ENCODE peak calls at places on chromosome 11, in five cellular contexts. Z, F, P, Q and T are unnamed samples.

GRCh38 chr11:94193288-94193687 is 64.6 kb downstream of the PANX1 start:
- DNase-seq in Z (no peak), F (peak), P (no peak), Q (no peak), T (no peak)

GRCh38 chr11:87767615-87768014 is 407.6 kb downstream of the RAB38 start:
- DNase-seq in Z (no peak), F (no peak), P (no peak), Q (no peak), T (no peak)

GRCh38 chr11:70780246-70780535 is 381.9 kb downstream of the CTTN start:
- DNase-seq in Z (no peak), F (no peak), P (no peak), Q (no peak), T (no peak)

GRCh38 chr11:71582309-71582895 is at the start of gene KRTAP5-11:
- DNase-seq in Z (no peak), F (no peak), P (no peak), Q (no peak), T (no peak)

GRCh38 chr11:95283653-95284052 is 52.7 kb upstream of the SESN3 start:
- DNase-seq in Z (peak), F (no peak), P (no peak), Q (no peak), T (no peak)

GRCh38 chr11:61961570-61962212 is 5.7 kb downstream of the FTH1 start:
- DNase-seq in Z (no peak), F (no peak), P (peak), Q (no peak), T (no peak)

GRCh38 chr11:117823941-117824420 is 563 bp downstream of the FXYD2 start:
- DNase-seq in Z (no peak), F (peak), P (peak), Q (no peak), T (peak)

GRCh38 chr11:35045219-35045819 is 93.7 kb upstream of the CD44 start:
- DNase-seq in Z (no peak), F (no peak), P (no peak), Q (peak), T (no peak)

GRCh38 chr11:77075425-77075905 is 8.7 kb downstream of the CAPN5 start:
- DNase-seq in Z (no peak), F (no peak), P (no peak), Q (no peak), T (no peak)

GRCh38 chr11:19725379-19726079 is 12.9 kb downstream of the NAV2 start:
- DNase-seq in Z (no peak), F (no peak), P (peak), Q (no peak), T (no peak)

GRCh38 chr11:12088047-12088481 is 22.3 kb upstream of the MICAL2 start:
- DNase-seq in Z (no peak), F (peak), P (no peak), Q (no peak), T (no peak)

GRCh38 chr11:10878408-10879214 is 20.8 kb upstream of the ZBED5 start:
- DNase-seq in Z (no peak), F (peak), P (no peak), Q (no peak), T (no peak)

GRCh38 chr11:20754957-20755356 is 85.6 kb downstream of the NELL1 start:
- DNase-seq in Z (no peak), F (no peak), P (no peak), Q (no peak), T (no peak)

GRCh38 chr11:85893378-85893777 is 38.2 kb downstream of the CCDC83 start:
- DNase-seq in Z (no peak), F (no peak), P (no peak), Q (no peak), T (no peak)

GRCh38 chr11:132054822-132055221 is 684.4 kb downstream of the NTM start:
- DNase-seq in Z (peak), F (no peak), P (no peak), Q (no peak), T (no peak)

GRCh38 chr11:47007579-47007978 is 71.0 kb downstream of the CSTPP1 start:
- DNase-seq in Z (no peak), F (no peak), P (no peak), Q (no peak), T (no peak)

GRCh38 chr11:15170698-15171097 is 56.0 kb downstream of the INSC start:
- DNase-seq in Z (no peak), F (no peak), P (no peak), Q (no peak), T (no peak)

DNA sequence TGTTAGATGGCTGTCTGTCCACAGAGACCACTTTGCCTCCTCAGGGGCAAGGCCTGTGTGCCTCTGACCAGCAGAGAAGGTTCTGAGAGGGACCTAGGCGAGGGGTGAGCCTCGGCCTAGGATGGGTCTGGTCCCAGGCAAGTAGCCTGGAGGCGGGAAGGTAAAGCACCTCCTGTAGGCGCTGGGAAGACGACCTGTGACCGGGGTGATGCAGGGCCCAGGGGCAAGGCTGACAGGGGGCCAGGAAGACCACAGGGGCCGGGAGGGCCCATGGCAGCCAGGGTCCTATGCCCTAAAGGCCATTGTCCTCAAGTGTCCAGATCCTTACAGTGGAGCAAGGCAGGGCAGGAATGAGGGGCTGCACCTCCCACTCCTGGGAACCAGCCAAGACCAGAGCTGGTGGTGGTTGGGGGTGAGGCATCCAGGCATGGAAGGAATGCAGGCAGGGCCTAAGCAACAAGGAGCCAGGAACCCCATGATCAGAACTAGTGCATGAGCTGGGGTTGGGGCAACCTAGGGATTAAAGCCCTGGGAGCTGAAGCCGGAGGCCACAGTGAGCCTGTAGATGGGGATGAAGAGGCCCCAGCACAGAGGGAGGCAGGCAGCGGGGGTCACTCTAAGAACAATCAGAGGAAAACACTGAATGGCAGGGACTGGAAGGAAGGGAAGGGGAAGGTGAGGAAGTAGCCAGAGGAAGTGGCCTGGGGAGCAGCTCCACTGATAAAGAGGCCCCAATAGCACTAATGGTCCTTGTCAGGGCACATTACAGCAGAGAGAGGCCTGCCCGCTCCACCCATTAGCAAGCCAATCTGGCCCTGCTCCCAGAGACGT is 32.9 kb upstream of the KLHL35 start:
- DNase-seq in Z (no peak), F (peak), P (peak), Q (no peak), T (no peak)
- TF ChIP-seq CTCF in Z (no peak), F (no peak), P (no peak), Q (no peak), T (no peak)

GRCh38 chr11:127931811-127932210 is 655.5 kb downstream of the ETS1 start:
- DNase-seq in Z (no peak), F (no peak), P (no peak), Q (no peak), T (no peak)
- TF ChIP-seq CTCF in Z (no peak), F (no peak), P (no peak), Q (no peak), T (no peak)

GRCh38 chr11:73800407-73800806 is 12.7 kb downstream of the MRPL48 start:
- DNase-seq in Z (no peak), F (no peak), P (no peak), Q (no peak), T (no peak)
- TF ChIP-seq CTCF in Z (no peak), F (no peak), P (no peak), Q (no peak), T (no peak)

DNA sequence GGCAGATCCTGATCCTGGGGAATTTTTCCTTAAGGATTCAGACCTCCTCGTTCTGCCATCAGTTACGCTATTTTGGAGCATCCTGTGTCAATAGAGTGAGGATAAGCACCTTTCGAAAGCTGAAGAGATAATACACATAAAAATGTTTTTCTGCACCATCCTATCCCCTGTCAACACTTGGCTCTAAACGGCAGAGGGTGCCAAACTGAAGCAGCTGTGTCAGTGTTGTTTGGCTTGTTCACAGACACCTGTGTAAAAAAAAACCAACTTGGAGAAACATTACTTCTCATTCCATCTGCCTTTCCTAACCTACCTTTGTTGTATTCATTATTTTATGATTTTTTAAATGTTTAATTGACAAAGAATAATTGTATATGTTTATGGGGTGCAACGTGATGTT is 417.0 kb upstream of the DDI1 start:
- DNase-seq in Z (no peak), F (no peak), P (no peak), Q (no peak), T (no peak)
- TF ChIP-seq CTCF in Z (peak), F (no peak), P (no peak), Q (no peak), T (peak)

GRCh38 chr11:17988465-17988864 is 24.4 kb downstream of the SERGEF start:
- DNase-seq in Z (no peak), F (no peak), P (no peak), Q (no peak), T (no peak)

GRCh38 chr11:17986007-17986710 is 26.7 kb downstream of the SERGEF start:
- DNase-seq in Z (peak), F (no peak), P (peak), Q (no peak), T (no peak)

GRCh38 chr11:17985517-17985916 is 27.3 kb downstream of the SERGEF start:
- DNase-seq in Z (no peak), F (peak), P (no peak), Q (no peak), T (no peak)

GRCh38 chr11:17987826-17988225 is 25.0 kb downstream of the SERGEF start:
- DNase-seq in Z (no peak), F (no peak), P (no peak), Q (no peak), T (no peak)

DNA sequence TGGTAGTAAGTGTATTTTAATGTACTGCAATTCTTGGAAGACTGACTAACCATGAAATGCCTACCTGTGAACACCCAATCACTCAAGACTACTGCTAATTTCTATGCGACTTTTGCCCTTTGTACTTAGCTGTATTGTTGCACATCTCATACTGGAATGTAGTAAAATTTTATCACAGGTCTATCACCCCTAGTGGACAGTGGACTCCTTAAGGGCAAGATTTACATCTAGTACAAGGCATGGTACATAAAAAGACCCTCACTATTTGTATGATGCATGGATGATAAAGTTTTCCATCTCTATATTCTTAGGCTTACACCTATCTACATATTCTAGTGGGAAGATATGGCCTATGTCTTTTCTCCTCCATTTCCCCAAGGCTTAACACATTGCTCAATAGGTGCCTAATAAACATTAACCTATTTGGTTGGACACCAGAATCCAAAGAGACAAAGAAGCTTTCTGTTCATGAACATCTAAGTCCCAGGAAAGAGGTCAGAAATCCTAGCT is 26.1 kb downstream of the SERGEF start:
- DNase-seq in Z (no peak), F (no peak), P (no peak), Q (no peak), T (no peak)
- TF ChIP-seq CTCF in Z (no peak), F (no peak), P (no peak), Q (no peak), T (peak)

DNA sequence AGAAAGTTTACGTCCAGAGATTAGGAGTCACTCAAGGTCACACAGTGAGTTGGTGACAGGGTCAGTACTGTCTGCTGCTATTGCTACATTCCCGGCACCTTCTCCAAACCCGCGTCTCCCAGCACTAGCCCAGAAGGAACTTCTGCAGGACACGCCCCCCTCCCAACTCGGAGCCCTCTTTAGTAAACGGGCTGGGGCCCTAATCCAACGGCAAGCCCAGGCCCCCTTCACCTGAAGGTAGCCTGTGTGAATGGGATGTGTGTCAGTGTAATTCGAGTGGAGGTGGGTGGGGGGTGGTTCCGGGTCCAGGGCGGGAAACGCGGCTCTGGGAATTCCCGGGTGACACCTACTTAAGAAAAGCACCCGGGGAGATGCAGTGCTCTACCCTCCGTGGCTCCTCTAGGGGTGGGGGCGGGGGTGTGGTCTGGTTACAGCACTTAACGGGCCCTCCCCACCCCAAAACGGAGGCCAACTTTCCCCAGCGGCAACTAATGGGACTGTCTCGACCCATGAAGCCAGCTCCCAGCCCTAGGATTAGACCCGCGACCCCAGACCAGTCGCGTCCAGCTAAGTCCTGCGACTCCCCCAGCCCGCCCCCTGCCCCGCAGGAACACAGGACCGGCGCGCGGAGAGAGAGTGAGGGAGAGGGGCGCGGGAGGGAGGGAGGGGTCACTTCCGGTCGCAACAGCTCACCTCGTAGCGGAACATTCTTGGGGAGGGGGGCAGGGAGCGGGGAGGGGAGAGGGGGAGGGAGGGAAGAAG is 468 bp downstream of the PATL1 start:
- DNase-seq in Z (peak), F (peak), P (peak), Q (peak), T (no peak)
- TF ChIP-seq CTCF in Z (no peak), F (no peak), P (no peak), Q (no peak), T (peak)

GRCh38 chr11:103110406-103110805 is 1.2 kb downstream of the DYNC2H1 start:
- DNase-seq in Z (no peak), F (peak), P (no peak), Q (no peak), T (no peak)
- TF ChIP-seq CTCF in Z (peak), F (no peak), P (no peak), Q (no peak), T (peak)

GRCh38 chr11:69035150-69035958 is 13.4 kb upstream of the TPCN2 start:
- DNase-seq in Z (no peak), F (no peak), P (no peak), Q (no peak), T (no peak)
- TF ChIP-seq CTCF in Z (no peak), F (no peak), P (no peak), Q (no peak), T (no peak)